ENCODE peak calls at places on chromosomes 4 and X, in eight cellular contexts. C is nephron progenitor cell; O is stimulated activated CD4-positive, alpha-beta T cell treated with anti-CD3 and anti-CD28 coated beads, Interleukin-2, amount 100 ng/mL, for 48 hours; E is stimulated activated naive B cell treated with anti-CD40 and anti-IgM and Interleukin-4, amounts not matched to agents 10 μg/mL and 1 μg/mL and 100 μg/mL, for 72 hours; A is SW480; K is AML-193; Z is H4; T is lower leg skin. Y is an unnamed sample.

GRCh38 chrX:84469226-84469625 is 33.0 kb downstream of the HDX start:
- DNase-seq in O (no peak), C (no peak), A (no peak), E (no peak), T (no peak), Z (peak; percentile 32), K (no peak), Y (no peak)

GRCh38 chr4:181548873-181549541 is 694.2 kb upstream of the TENM3 start:
- DNase-seq in C (no peak), A (peak; percentile 89), T (no peak), Z (peak; percentile 96), E (no peak), O (no peak), K (no peak), Y (no peak)

GRCh38 chr4:42638993-42639392 is 17.9 kb downstream of the ATP8A1 start:
- DNase-seq in C (no peak), T (no peak), A (no peak), E (peak; percentile 61), O (no peak), Z (no peak), K (no peak), Y (peak; percentile 14)

GRCh38 chrX:147602297-147602696 is 309.4 kb upstream of the FMR1 start:
- DNase-seq in T (no peak), O (no peak), Z (peak; percentile 31), K (no peak), C (no peak), A (peak; percentile 19), E (no peak), Y (no peak)

GRCh38 chr4:169620846-169621228 is 459 bp downstream of the CLCN3 start:
- DNase-seq in C (peak; percentile 13), A (peak; percentile 28), T (peak; percentile 28), K (peak; percentile 8), E (no peak), Z (no peak), O (no peak), Y (no peak)

GRCh38 chr4:109966891-109967481 is 54.3 kb downstream of the EGF start:
- DNase-seq in K (no peak), T (no peak), C (no peak), Z (no peak), A (no peak), E (no peak), O (no peak), Y (no peak)

GRCh38 chr4:3767569-3768288 is 1.5 kb downstream of the ADRA2C start:
- DNase-seq in O (no peak), E (peak; percentile 15), Z (no peak), K (no peak), C (peak; percentile 59), A (peak; percentile 86), T (no peak), Y (no peak)

GRCh38 chr4:38832624-38833528 is 23.7 kb downstream of the TLR6 start:
- DNase-seq in A (no peak), E (no peak), C (no peak), T (no peak), Z (no peak), O (no peak), K (no peak), Y (no peak)

GRCh38 chr4:138588501-138588900 is 346.4 kb upstream of the SLC7A11 start:
- DNase-seq in K (no peak), Z (no peak), A (no peak), O (no peak), T (no peak), E (no peak), C (no peak), Y (no peak)

GRCh38 chr4:145731026-145731425 is 51.1 kb downstream of the C4orf51 start:
- DNase-seq in T (no peak), C (no peak), K (no peak), A (peak; percentile 54), E (no peak), O (no peak), Z (peak; percentile 18), Y (no peak)

Y was measured in GDM1.